ENCODE peak calls at places on chromosomes 16 and 17, in six cellular contexts. One of them, this sample, is unnamed.

GRCh38 chr17:74950207-74950606 is 14.5 kb downstream of the OTOP3 start:
- DNase-seq in OCI-LY7: no peak
- DNase-seq in islet precursor cell: no peak
- DNase-seq in activated gamma-delta T cell treated with Interleukin-2 at 50 U/mL for 16 hours: no peak
- DNase-seq in epithelial cell of esophagus: peak
- DNase-seq in kidney glomerular epithelial cell: no peak
- DNase-seq in this sample: no peak

GRCh38 chr17:55264273-55264639 is 504 bp upstream of the HLF start:
- DNase-seq in OCI-LY7: no peak
- DNase-seq in islet precursor cell: no peak
- DNase-seq in activated gamma-delta T cell treated with Interleukin-2 at 50 U/mL for 16 hours: no peak
- DNase-seq in epithelial cell of esophagus: no peak
- DNase-seq in kidney glomerular epithelial cell: no peak
- DNase-seq in this sample: no peak

GRCh38 chr17:29619251-29619650 is 3.5 kb downstream of the CORO6 start:
- DNase-seq in OCI-LY7: peak
- DNase-seq in islet precursor cell: peak
- DNase-seq in activated gamma-delta T cell treated with Interleukin-2 at 50 U/mL for 16 hours: no peak
- DNase-seq in epithelial cell of esophagus: peak
- DNase-seq in kidney glomerular epithelial cell: no peak
- DNase-seq in this sample: peak

GRCh38 chr16:87583453-87584131 is 18.7 kb upstream of the JPH3 start:
- DNase-seq in OCI-LY7: no peak
- DNase-seq in islet precursor cell: no peak
- DNase-seq in activated gamma-delta T cell treated with Interleukin-2 at 50 U/mL for 16 hours: no peak
- DNase-seq in epithelial cell of esophagus: no peak
- DNase-seq in kidney glomerular epithelial cell: no peak
- DNase-seq in this sample: peak

GRCh38 chr17:78263063-78263735 is 31.8 kb downstream of the TMEM235 start:
- DNase-seq in OCI-LY7: no peak
- DNase-seq in islet precursor cell: peak
- DNase-seq in activated gamma-delta T cell treated with Interleukin-2 at 50 U/mL for 16 hours: no peak
- DNase-seq in epithelial cell of esophagus: no peak
- DNase-seq in kidney glomerular epithelial cell: no peak
- DNase-seq in this sample: peak

GRCh38 chr17:44941712-44942331 is 5.8 kb downstream of the KIF18B start:
- DNase-seq in OCI-LY7: no peak
- DNase-seq in islet precursor cell: peak
- DNase-seq in activated gamma-delta T cell treated with Interleukin-2 at 50 U/mL for 16 hours: no peak
- DNase-seq in epithelial cell of esophagus: no peak
- DNase-seq in kidney glomerular epithelial cell: no peak
- DNase-seq in this sample: no peak

GRCh38 chr16:11794447-11794846 is 2.6 kb downstream of the ZC3H7A start:
- DNase-seq in OCI-LY7: no peak
- DNase-seq in islet precursor cell: no peak
- DNase-seq in activated gamma-delta T cell treated with Interleukin-2 at 50 U/mL for 16 hours: no peak
- DNase-seq in epithelial cell of esophagus: no peak
- DNase-seq in kidney glomerular epithelial cell: no peak
- DNase-seq in this sample: no peak

GRCh38 chr16:85220125-85220839 is 108.0 kb upstream of the CIBAR2 start:
- DNase-seq in OCI-LY7: no peak
- DNase-seq in islet precursor cell: no peak
- DNase-seq in activated gamma-delta T cell treated with Interleukin-2 at 50 U/mL for 16 hours: no peak
- DNase-seq in epithelial cell of esophagus: peak
- DNase-seq in kidney glomerular epithelial cell: peak
- DNase-seq in this sample: peak

GRCh38 chr16:1538804-1539520 is 5.5 kb downstream of the TMEM204 start:
- DNase-seq in OCI-LY7: peak
- DNase-seq in islet precursor cell: peak
- DNase-seq in activated gamma-delta T cell treated with Interleukin-2 at 50 U/mL for 16 hours: no peak
- DNase-seq in epithelial cell of esophagus: no peak
- DNase-seq in kidney glomerular epithelial cell: no peak
- DNase-seq in this sample: no peak

GRCh38 chr16:58378401-58378800 is 13.9 kb upstream of the GINS3 start:
- DNase-seq in OCI-LY7: no peak
- DNase-seq in islet precursor cell: no peak
- DNase-seq in activated gamma-delta T cell treated with Interleukin-2 at 50 U/mL for 16 hours: no peak
- DNase-seq in epithelial cell of esophagus: no peak
- DNase-seq in kidney glomerular epithelial cell: no peak
- DNase-seq in this sample: no peak

GRCh38 chr16:52515068-52515671 is 31.8 kb downstream of the TOX3 start:
- DNase-seq in OCI-LY7: no peak
- DNase-seq in islet precursor cell: no peak
- DNase-seq in activated gamma-delta T cell treated with Interleukin-2 at 50 U/mL for 16 hours: no peak
- DNase-seq in epithelial cell of esophagus: no peak
- DNase-seq in kidney glomerular epithelial cell: no peak
- DNase-seq in this sample: no peak

GRCh38 chr16:27174007-27174406 is 29.3 kb upstream of the KDM8 start:
- DNase-seq in OCI-LY7: peak
- DNase-seq in islet precursor cell: no peak
- DNase-seq in activated gamma-delta T cell treated with Interleukin-2 at 50 U/mL for 16 hours: peak
- DNase-seq in epithelial cell of esophagus: no peak
- DNase-seq in kidney glomerular epithelial cell: no peak
- DNase-seq in this sample: no peak

GRCh38 chr16:83722501-83723183 is 85.1 kb upstream of the HSBP1 start:
- DNase-seq in OCI-LY7: no peak
- DNase-seq in islet precursor cell: no peak
- DNase-seq in activated gamma-delta T cell treated with Interleukin-2 at 50 U/mL for 16 hours: no peak
- DNase-seq in epithelial cell of esophagus: no peak
- DNase-seq in kidney glomerular epithelial cell: no peak
- DNase-seq in this sample: no peak

GRCh38 chr17:41402161-41402560 is 4.8 kb upstream of the KRT31 start:
- DNase-seq in OCI-LY7: no peak
- DNase-seq in islet precursor cell: peak
- DNase-seq in activated gamma-delta T cell treated with Interleukin-2 at 50 U/mL for 16 hours: no peak
- DNase-seq in epithelial cell of esophagus: no peak
- DNase-seq in kidney glomerular epithelial cell: peak
- DNase-seq in this sample: no peak

GRCh38 chr17:18224428-18225120 is 861 bp upstream of the LLGL1 start:
- DNase-seq in OCI-LY7: no peak
- DNase-seq in islet precursor cell: peak
- DNase-seq in activated gamma-delta T cell treated with Interleukin-2 at 50 U/mL for 16 hours: no peak
- DNase-seq in epithelial cell of esophagus: no peak
- DNase-seq in kidney glomerular epithelial cell: no peak
- DNase-seq in this sample: no peak

GRCh38 chr17:80836971-80837481 is 154.6 kb upstream of the CHMP6 start:
- DNase-seq in OCI-LY7: no peak
- DNase-seq in islet precursor cell: no peak
- DNase-seq in activated gamma-delta T cell treated with Interleukin-2 at 50 U/mL for 16 hours: no peak
- DNase-seq in epithelial cell of esophagus: no peak
- DNase-seq in kidney glomerular epithelial cell: no peak
- DNase-seq in this sample: no peak

GRCh38 chr17:18261146-18261515 is 669 bp downstream of the MIEF2 start:
- DNase-seq in OCI-LY7: peak
- DNase-seq in islet precursor cell: peak
- DNase-seq in activated gamma-delta T cell treated with Interleukin-2 at 50 U/mL for 16 hours: peak
- DNase-seq in epithelial cell of esophagus: peak
- DNase-seq in kidney glomerular epithelial cell: peak
- DNase-seq in this sample: peak

GRCh38 chr16:83955218-83956130 is 2.4 kb downstream of the OSGIN1 start:
- DNase-seq in OCI-LY7: no peak
- DNase-seq in islet precursor cell: no peak
- DNase-seq in activated gamma-delta T cell treated with Interleukin-2 at 50 U/mL for 16 hours: no peak
- DNase-seq in epithelial cell of esophagus: peak
- DNase-seq in kidney glomerular epithelial cell: no peak
- DNase-seq in this sample: no peak

GRCh38 chr17:49996495-49997255 is 1.7 kb upstream of the DLX3 start:
- DNase-seq in OCI-LY7: peak
- DNase-seq in islet precursor cell: peak
- DNase-seq in activated gamma-delta T cell treated with Interleukin-2 at 50 U/mL for 16 hours: peak
- DNase-seq in epithelial cell of esophagus: no peak
- DNase-seq in kidney glomerular epithelial cell: no peak
- DNase-seq in this sample: no peak

GRCh38 chr16:64397945-64398508 is 723.8 kb downstream of the CDH11 start:
- DNase-seq in OCI-LY7: no peak
- DNase-seq in islet precursor cell: no peak
- DNase-seq in activated gamma-delta T cell treated with Interleukin-2 at 50 U/mL for 16 hours: no peak
- DNase-seq in epithelial cell of esophagus: no peak
- DNase-seq in kidney glomerular epithelial cell: no peak
- DNase-seq in this sample: peak

GRCh38 chr17:8031950-8032349 is 6.9 kb upstream of the ALOX15B start:
- DNase-seq in OCI-LY7: no peak
- DNase-seq in islet precursor cell: no peak
- DNase-seq in activated gamma-delta T cell treated with Interleukin-2 at 50 U/mL for 16 hours: no peak
- DNase-seq in epithelial cell of esophagus: no peak
- DNase-seq in kidney glomerular epithelial cell: no peak
- DNase-seq in this sample: no peak

GRCh38 chr17:50609376-50610074 is 25.2 kb upstream of the ABCC3 start:
- DNase-seq in OCI-LY7: no peak
- DNase-seq in islet precursor cell: no peak
- DNase-seq in activated gamma-delta T cell treated with Interleukin-2 at 50 U/mL for 16 hours: no peak
- DNase-seq in epithelial cell of esophagus: peak
- DNase-seq in kidney glomerular epithelial cell: no peak
- DNase-seq in this sample: no peak

GRCh38 chr17:45132569-45133463 is 501 bp upstream of the PLCD3 start:
- DNase-seq in OCI-LY7: peak
- DNase-seq in islet precursor cell: peak
- DNase-seq in activated gamma-delta T cell treated with Interleukin-2 at 50 U/mL for 16 hours: peak
- DNase-seq in epithelial cell of esophagus: peak
- DNase-seq in kidney glomerular epithelial cell: peak
- DNase-seq in this sample: peak

GRCh38 chr16:12252616-12253015 is 276.1 kb downstream of the SNX29 start:
- DNase-seq in OCI-LY7: peak
- DNase-seq in islet precursor cell: no peak
- DNase-seq in activated gamma-delta T cell treated with Interleukin-2 at 50 U/mL for 16 hours: no peak
- DNase-seq in epithelial cell of esophagus: no peak
- DNase-seq in kidney glomerular epithelial cell: no peak
- DNase-seq in this sample: no peak

GRCh38 chr17:49510059-49510719 is 15.1 kb downstream of the NGFR start:
- DNase-seq in OCI-LY7: peak
- DNase-seq in islet precursor cell: no peak
- DNase-seq in activated gamma-delta T cell treated with Interleukin-2 at 50 U/mL for 16 hours: no peak
- DNase-seq in epithelial cell of esophagus: no peak
- DNase-seq in kidney glomerular epithelial cell: no peak
- DNase-seq in this sample: no peak

GRCh38 chr16:78952630-78953029 is 647.9 kb downstream of the MAF start:
- DNase-seq in OCI-LY7: no peak
- DNase-seq in islet precursor cell: no peak
- DNase-seq in activated gamma-delta T cell treated with Interleukin-2 at 50 U/mL for 16 hours: no peak
- DNase-seq in epithelial cell of esophagus: peak
- DNase-seq in kidney glomerular epithelial cell: no peak
- DNase-seq in this sample: no peak

GRCh38 chr17:81866440-81867122 is 4.6 kb downstream of the ARHGDIA start:
- DNase-seq in OCI-LY7: peak
- DNase-seq in islet precursor cell: no peak
- DNase-seq in activated gamma-delta T cell treated with Interleukin-2 at 50 U/mL for 16 hours: no peak
- DNase-seq in epithelial cell of esophagus: no peak
- DNase-seq in kidney glomerular epithelial cell: no peak
- DNase-seq in this sample: peak

GRCh38 chr17:79745641-79746105 is 14.9 kb downstream of the ENPP7 start:
- DNase-seq in OCI-LY7: no peak
- DNase-seq in islet precursor cell: no peak
- DNase-seq in activated gamma-delta T cell treated with Interleukin-2 at 50 U/mL for 16 hours: no peak
- DNase-seq in epithelial cell of esophagus: peak
- DNase-seq in kidney glomerular epithelial cell: no peak
- DNase-seq in this sample: no peak

GRCh38 chr17:49748223-49748622 is 15.7 kb downstream of the FAM117A start:
- DNase-seq in OCI-LY7: peak
- DNase-seq in islet precursor cell: no peak
- DNase-seq in activated gamma-delta T cell treated with Interleukin-2 at 50 U/mL for 16 hours: peak
- DNase-seq in epithelial cell of esophagus: no peak
- DNase-seq in kidney glomerular epithelial cell: no peak
- DNase-seq in this sample: no peak

GRCh38 chr17:732788-733720 is 658 bp downstream of the TLCD3A start:
- DNase-seq in OCI-LY7: peak
- DNase-seq in islet precursor cell: peak
- DNase-seq in activated gamma-delta T cell treated with Interleukin-2 at 50 U/mL for 16 hours: peak
- DNase-seq in epithelial cell of esophagus: peak
- DNase-seq in kidney glomerular epithelial cell: peak
- DNase-seq in this sample: peak

GRCh38 chr17:80760501-80760900 is 215.9 kb downstream of the RPTOR start:
- DNase-seq in OCI-LY7: peak
- DNase-seq in islet precursor cell: peak
- DNase-seq in activated gamma-delta T cell treated with Interleukin-2 at 50 U/mL for 16 hours: no peak
- DNase-seq in epithelial cell of esophagus: peak
- DNase-seq in kidney glomerular epithelial cell: no peak
- DNase-seq in this sample: no peak

GRCh38 chr17:16486373-16487250 is 5.4 kb downstream of the LRRC75A start:
- DNase-seq in OCI-LY7: no peak
- DNase-seq in islet precursor cell: no peak
- DNase-seq in activated gamma-delta T cell treated with Interleukin-2 at 50 U/mL for 16 hours: no peak
- DNase-seq in epithelial cell of esophagus: peak
- DNase-seq in kidney glomerular epithelial cell: peak
- DNase-seq in this sample: peak